ENCODE peak calls at places on chromosomes 4 and X, in four cellular contexts. L is HCT116, V is stomach, H is GM12878. B is an unnamed sample.

GRCh38 chrX:103879339-103879738 is 47.3 kb upstream of the RAB9B start:
- DNase-seq in H (no peak), V (no peak), L (no peak), B (no peak)

GRCh38 chr4:168076989-168077725 is 15.2 kb upstream of the ANXA10 start:
- DNase-seq in L (peak), H (peak), V (peak), B (peak)

GRCh38 chrX:129480889-129481288 is 42.4 kb downstream of the SMARCA1 start:
- DNase-seq in H (no peak), L (no peak), V (no peak), B (no peak)

GRCh38 chr4:54840992-54841768 is 183.4 kb downstream of the KIT start:
- DNase-seq in V (peak), L (no peak), H (no peak), B (no peak)

GRCh38 chr4:138765442-138765841 is 250.1 kb upstream of the NOCT start:
- DNase-seq in H (no peak), V (no peak), L (no peak), B (no peak)

GRCh38 chrX:20571611-20572010 is 304.9 kb upstream of the RPS6KA3 start:
- DNase-seq in V (no peak), L (no peak), H (no peak), B (no peak)

GRCh38 chr4:94834496-94834895 is 76.7 kb downstream of the BMPR1B start:
- DNase-seq in H (no peak), L (no peak), V (no peak), B (no peak)

GRCh38 chrX:45710081-45710801 is 509.6 kb upstream of the DIPK2B start:
- DNase-seq in V (no peak), L (peak), H (peak), B (peak)

GRCh38 chr4:121191351-121191750 is 27.2 kb upstream of the TNIP3 start:
- DNase-seq in L (no peak), V (no peak), H (no peak), B (no peak)

GRCh38 chr4:11151500-11151899 is 277.2 kb downstream of the HS3ST1 start:
- DNase-seq in L (no peak), V (no peak), H (no peak), B (no peak)

GRCh38 chr4:79652232-79652631 is 244.2 kb upstream of the GK2 start:
- DNase-seq in L (no peak), H (no peak), V (no peak), B (peak)

GRCh38 chrX:33725556-33726232 is 406.4 kb downstream of the FAM47A start:
- DNase-seq in L (no peak), V (no peak), H (no peak), B (peak)

GRCh38 chr4:167940217-167940616 is 152.1 kb upstream of the ANXA10 start:
- DNase-seq in L (no peak), V (no peak), H (no peak), B (no peak)

GRCh38 chr4:108369035-108369655 is 200.4 kb upstream of the LEF1 start:
- DNase-seq in H (no peak), L (no peak), V (no peak), B (no peak)

GRCh38 chrX:78102100-78102499 is 1.9 kb upstream of the PGK1 start:
- DNase-seq in V (no peak), L (no peak), H (no peak), B (no peak)

GRCh38 chrX:136168929-136169735 is 21.8 kb downstream of the FHL1 start:
- DNase-seq in V (no peak), L (no peak), H (no peak), B (peak)

GRCh38 chrX:86460760-86461159 is 312.5 kb downstream of the DACH2 start:
- DNase-seq in V (no peak), H (no peak), L (no peak), B (no peak)

GRCh38 chrX:110806145-110806544 is 10.5 kb upstream of the CHRDL1 start:
- DNase-seq in L (no peak), H (no peak), V (no peak), B (no peak)

GRCh38 chr4:80255374-80256095 is 10.9 kb upstream of the FGF5 start:
- DNase-seq in H (no peak), V (no peak), L (no peak), B (no peak)

GRCh38 chr4:148747721-148748268 is 305.6 kb upstream of the NR3C2 start:
- DNase-seq in V (no peak), L (no peak), H (no peak), B (no peak)

DNA sequence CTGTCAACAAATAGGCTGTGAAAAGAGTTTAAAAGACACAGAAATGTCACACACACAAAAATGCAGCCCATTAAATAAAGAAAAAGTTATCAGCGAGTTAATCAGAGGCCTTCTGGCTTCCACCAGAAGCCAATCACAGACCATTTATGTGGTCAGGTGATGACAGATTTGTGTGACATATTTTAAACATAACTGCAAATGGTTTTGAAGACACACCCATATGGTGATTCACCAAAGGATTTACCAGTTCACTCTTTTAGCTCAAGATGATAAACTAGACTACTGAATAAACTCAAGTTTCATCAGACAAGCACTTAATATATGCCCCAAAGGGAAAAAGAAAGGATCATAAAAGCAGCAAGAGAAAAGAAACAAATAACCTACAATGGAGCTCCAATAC is 181.2 kb downstream of the SPANXN4 start:
- DNase-seq in H (no peak), V (no peak), L (no peak), B (no peak)
- H3K4me3 ChIP-seq in H (no peak), V (no peak), L (no peak), B (no peak)

GRCh38 chr4:75598390-75598789 is 31.9 kb downstream of the CDKL2 start:
- DNase-seq in V (no peak), H (no peak), L (no peak), B (no peak)
- TF ChIP-seq POLR2AphosphoS5 in V (no peak), H (no peak), L (no peak), B (no peak)

GRCh38 chr4:128284317-128284716 is 3.3 kb downstream of the PGRMC2 start:
- DNase-seq in V (peak), H (no peak), L (no peak), B (no peak)
- H3K4me3 ChIP-seq in V (peak), H (peak), L (no peak), B (no peak)

GRCh38 chr4:19925516-19925915 is 326.2 kb upstream of the SLIT2 start:
- DNase-seq in V (no peak), H (no peak), L (no peak), B (no peak)
- TF ChIP-seq POLR2AphosphoS5 in V (no peak), H (no peak), L (no peak), B (no peak)

GRCh38 chr4:74793757-74794340 is 474 bp downstream of the BTC start:
- DNase-seq in H (no peak), V (peak), L (no peak), B (peak)
- H3K4me3 ChIP-seq in H (no peak), V (peak), L (peak), B (peak)

DNA sequence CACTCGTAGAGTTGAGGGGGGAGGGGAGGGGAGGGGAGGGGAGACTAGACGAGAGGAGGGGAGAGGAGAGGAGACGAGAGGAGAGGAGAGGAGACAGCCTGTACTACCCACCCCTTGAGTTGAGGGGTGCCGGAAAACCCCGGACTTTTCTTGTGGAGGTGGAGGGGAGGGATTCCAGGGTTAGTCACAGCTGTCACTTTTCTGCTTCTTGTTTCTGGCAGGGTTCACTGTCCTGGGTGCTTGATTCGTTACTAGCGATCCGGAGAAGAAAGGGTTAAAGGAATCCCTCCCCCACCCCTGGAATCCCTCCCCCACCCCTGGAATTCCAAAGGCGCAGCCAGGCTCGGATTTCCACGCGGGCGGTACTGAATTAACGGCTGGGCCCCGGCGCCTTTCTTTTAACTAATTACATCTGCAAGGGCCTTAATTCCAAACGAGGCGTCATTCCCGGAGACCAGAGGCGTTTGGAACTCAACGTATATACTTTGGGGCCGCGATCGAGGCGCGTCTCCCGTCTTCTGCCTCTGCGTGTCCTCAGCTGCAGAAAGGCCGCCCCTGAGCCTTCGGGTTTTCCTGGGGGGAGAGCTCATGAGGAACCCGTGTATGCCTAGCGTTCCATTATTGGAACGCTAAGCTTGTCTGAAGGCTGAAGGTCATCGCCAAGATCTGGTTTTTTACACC is 20.1 kb upstream of the CSF2RA start:
- DNase-seq in L (no peak), H (no peak), V (no peak), B (no peak)
- TF ChIP-seq POLR2AphosphoS5 in L (no peak), H (no peak), V (no peak), B (no peak)

B was measured in endothelial cell of umbilical vein.